ENCODE peak calls at places on chromosome X, in eight cellular contexts. F is left ventricle myocardium superior; A is left cardiac atrium; Z is stimulated activated naive CD8-positive, alpha-beta T cell treated with anti-CD3 and anti-CD28 coated beads, Interleukin-15, amount 100 ng/mL, for 72 hours; S is effector memory CD8-positive, alpha-beta T cell; R is CD8-positive, alpha-beta T cell; U is activated CD4-positive, alpha-beta T cell treated with anti-CD3 and anti-CD28 coated beads for 36 hours; N is lung. W is an unnamed sample.

GRCh38 chrX:67346225-67346624 is 197.6 kb upstream of the AR start:
- ATAC-seq in N (no peak), Z (no peak), F (no peak), U (no peak), R (no peak), S (no peak), A (no peak), W (no peak)

GRCh38 chrX:134676440-134676839 is 18.2 kb upstream of the PLAC1 start:
- ATAC-seq in A (peak), Z (no peak), F (no peak), N (no peak), U (no peak), R (no peak), S (no peak), W (no peak)

GRCh38 chrX:47566841-47567240 is 5.8 kb downstream of the ARAF start:
- ATAC-seq in S (no peak), R (no peak), A (no peak), Z (no peak), U (no peak), N (no peak), F (no peak), W (no peak)

GRCh38 chrX:153628665-153629064 is 18.3 kb upstream of the DUSP9 start:
- ATAC-seq in N (no peak), F (no peak), A (no peak), U (no peak), S (no peak), Z (no peak), R (no peak), W (no peak)

GRCh38 chrX:120672389-120672788 is 42.5 kb upstream of the C1GALT1C1 start:
- ATAC-seq in R (no peak), N (no peak), U (no peak), F (peak), S (no peak), A (peak), Z (no peak), W (no peak)

GRCh38 chrX:69555396-69556023 is 51.4 kb downstream of the NALF2 start:
- ATAC-seq in S (no peak), N (no peak), Z (no peak), U (no peak), F (peak), A (peak), R (no peak), W (no peak)

GRCh38 chrX:142828129-142828528 is 197.6 kb upstream of the SPANXN4 start:
- ATAC-seq in N (no peak), F (no peak), Z (no peak), S (no peak), U (no peak), R (no peak), A (no peak), W (no peak)

GRCh38 chrX:15848576-15848975 is 6.0 kb downstream of the AP1S2 start:
- ATAC-seq in A (peak), F (peak), U (no peak), Z (no peak), N (no peak), S (no peak), R (no peak), W (no peak)

GRCh38 chrX:2321411-2321810 is 179.4 kb downstream of the DHRSX start:
- ATAC-seq in F (peak), N (no peak), R (no peak), S (no peak), Z (no peak), U (no peak), A (no peak), W (no peak)